ENCODE peak calls at places on chromosome 2, in nine cellular contexts. M, F, W, O, S, A, Z, H and P are unnamed samples.
A peak's percentile ranks its signal among the peaks of the same experiment; 100 is the strongest.

GRCh38 chr2:22991844-22992243 is 393.1 kb upstream of the KLHL29 start:
- DNase-seq in A (no peak), M (no peak), H (no peak), Z (no peak), S (no peak), O (no peak), F (no peak), W (no peak), P (no peak)

GRCh38 chr2:118991554-118991953 is 49.6 kb downstream of the MARCO start:
- DNase-seq in S (peak; percentile 21), F (no peak), W (no peak), Z (no peak), A (no peak), M (no peak), H (no peak), O (no peak), P (no peak)

GRCh38 chr2:71521436-71521950 is 68.1 kb downstream of the DYSF start:
- DNase-seq in M (no peak), A (no peak), F (no peak), O (no peak), W (no peak), H (no peak), Z (no peak), S (no peak), P (no peak)

GRCh38 chr2:38170098-38170497 is 94.1 kb upstream of the CYP1B1 start:
- DNase-seq in O (no peak), A (peak; percentile 94), S (no peak), W (no peak), F (no peak), H (no peak), Z (no peak), M (no peak), P (no peak)

GRCh38 chr2:240564571-240565266 is 3.6 kb upstream of the RNPEPL1 start:
- DNase-seq in H (peak; percentile 3), Z (peak; percentile 80), A (no peak), M (no peak), F (peak; percentile 50), W (no peak), O (peak; percentile 18), S (no peak), P (peak; percentile 59)

GRCh38 chr2:37713258-37713700 is 41.8 kb upstream of the CDC42EP3 start:
- DNase-seq in S (no peak), Z (peak; percentile 78), H (no peak), M (no peak), F (no peak), O (peak; percentile 84), W (no peak), A (peak; percentile 94), P (no peak)

GRCh38 chr2:65053199-65053598 is 3.0 kb upstream of the CEP68 start:
- DNase-seq in H (no peak), Z (no peak), F (no peak), A (no peak), W (no peak), O (no peak), M (no peak), S (no peak), P (no peak)

GRCh38 chr2:179376881-179377280 is 112.2 kb upstream of the SESTD1 start:
- DNase-seq in W (no peak), Z (no peak), F (no peak), A (peak; percentile 9), H (no peak), M (no peak), O (no peak), S (no peak), P (no peak)

GRCh38 chr2:69010437-69011194 is 2.4 kb upstream of the ANTXR1 start:
- DNase-seq in O (no peak), Z (no peak), H (no peak), F (no peak), S (no peak), A (no peak), M (no peak), W (peak; percentile 52), P (no peak)

GRCh38 chr2:72788756-72789155 is 37.1 kb downstream of the EXOC6B start:
- DNase-seq in H (no peak), W (no peak), M (no peak), A (peak; percentile 67), S (no peak), F (no peak), O (peak; percentile 70), Z (peak; percentile 87), P (no peak)

GRCh38 chr2:24363306-24363705 is 3.0 kb upstream of the ITSN2 start:
- DNase-seq in W (no peak), A (no peak), H (no peak), Z (no peak), M (no peak), F (no peak), O (no peak), S (no peak), P (no peak)

GRCh38 chr2:120283649-120284048 is 31.0 kb downstream of the RALB start:
- DNase-seq in A (no peak), H (no peak), S (no peak), W (no peak), M (no peak), O (no peak), Z (no peak), F (no peak), P (no peak)

GRCh38 chr2:166365803-166366420 is 9.8 kb downstream of the SCN9A start:
- DNase-seq in Z (no peak), H (no peak), O (peak; percentile 54), F (no peak), S (no peak), A (peak; percentile 11), W (no peak), M (no peak), P (no peak)

GRCh38 chr2:9675369-9676351 is 44.9 kb upstream of the YWHAQ start:
- DNase-seq in F (peak; percentile 19), A (peak; percentile 93), H (no peak), Z (peak; percentile 94), O (peak; percentile 80), S (no peak), W (no peak), M (peak; percentile 65), P (no peak)

GRCh38 chr2:237935740-237936452 is 30.9 kb upstream of the UBE2F start:
- DNase-seq in H (no peak), S (no peak), F (no peak), M (no peak), O (peak; percentile 26), Z (peak; percentile 93), W (no peak), A (peak; percentile 37), P (no peak)

GRCh38 chr2:43542285-43542933 is 53.4 kb downstream of the THADA start:
- DNase-seq in M (peak; percentile 28), F (no peak), W (no peak), Z (peak; percentile 67), H (no peak), S (no peak), A (peak; percentile 77), O (peak; percentile 73), P (no peak)

GRCh38 chr2:1091895-1092585 is 141.4 kb downstream of the SNTG2 start:
- DNase-seq in M (no peak), W (no peak), H (no peak), Z (peak; percentile 57), F (no peak), A (no peak), S (no peak), O (no peak), P (no peak)

GRCh38 chr2:73938761-73939352 is 12.2 kb downstream of the DGUOK start:
- DNase-seq in M (no peak), S (no peak), A (peak; percentile 78), O (peak; percentile 37), F (no peak), Z (peak; percentile 83), H (no peak), W (no peak), P (no peak)

GRCh38 chr2:174776223-174776622 is 12.0 kb upstream of the CHRNA1 start:
- DNase-seq in S (no peak), A (no peak), Z (no peak), O (no peak), H (no peak), M (no peak), F (no peak), W (no peak), P (no peak)

GRCh38 chr2:150425121-150425559 is 62.3 kb downstream of the RND3 start:
- DNase-seq in S (no peak), A (peak; percentile 12), Z (no peak), H (peak; percentile 20), W (no peak), O (peak; percentile 23), F (no peak), M (no peak), P (no peak)
- TF ChIP-seq CTCF in S (peak; percentile 20), A (peak; percentile 36), Z (peak; percentile 20), H (peak; percentile 29), W (no peak), O (peak; percentile 41), F (no peak), M (no peak), P (no peak)

GRCh38 chr2:98442488-98442887 is 2.2 kb upstream of the INPP4A start:
- DNase-seq in A (no peak), H (no peak), S (no peak), O (no peak), M (no peak), F (no peak), Z (no peak), W (no peak), P (no peak)

GRCh38 chr2:98445167-98445522 is 487 bp downstream of the INPP4A start:
- DNase-seq in O (peak; percentile 28), F (no peak), Z (no peak), A (no peak), H (no peak), W (peak; percentile 39), S (no peak), M (no peak), P (no peak)

GRCh38 chr2:98445708-98446577 is 1.3 kb downstream of the INPP4A start:
- DNase-seq in H (no peak), F (peak; percentile 42), A (no peak), W (no peak), S (no peak), O (no peak), Z (peak; percentile 24), M (no peak), P (no peak)

GRCh38 chr2:98446850-98447249 is 2.2 kb downstream of the INPP4A start:
- DNase-seq in A (no peak), O (no peak), H (no peak), Z (no peak), M (no peak), F (no peak), S (no peak), W (no peak), P (no peak)

GRCh38 chr2:98444436-98445166 is at the start of gene INPP4A:
- DNase-seq in W (peak; percentile 80), S (peak; percentile 91), F (peak; percentile 72), M (peak; percentile 55), H (peak; percentile 75), O (peak; percentile 72), Z (peak; percentile 25), A (peak; percentile 30), P (no peak)
- TF ChIP-seq CTCF in W (no peak), S (no peak), F (no peak), M (no peak), H (no peak), O (no peak), Z (peak; percentile 11), A (no peak), P (peak; percentile 43)

GRCh38 chr2:160169401-160169918 is 30.6 kb downstream of the ITGB6 start:
- DNase-seq in F (no peak), O (no peak), S (no peak), Z (no peak), W (no peak), A (no peak), M (no peak), H (no peak), P (no peak)
- TF ChIP-seq CTCF in F (no peak), O (no peak), S (no peak), Z (no peak), W (no peak), A (no peak), M (no peak), H (no peak), P (no peak)

GRCh38 chr2:226798422-226799210 is 1.0 kb downstream of the IRS1 start:
- DNase-seq in M (no peak), F (peak; percentile 58), S (peak; percentile 77), Z (no peak), O (peak; percentile 63), A (peak; percentile 57), H (peak; percentile 23), W (peak; percentile 59), P (no peak)
- TF ChIP-seq CTCF in M (peak; percentile 58), F (no peak), S (no peak), Z (peak; percentile 29), O (no peak), A (no peak), H (no peak), W (no peak), P (peak; percentile 64)